ENCODE peak calls at places on chromosomes 13 and 19, in four cellular contexts. One of them, this sample, is unnamed.

GRCh38 chr13:106088094-106088493 is 447.4 kb downstream of the EFNB2 start:
- DNase-seq in hepatocyte: no peak
- DNase-seq in GM23338: no peak
- DNase-seq in transverse colon: no peak
- DNase-seq in this sample: no peak

GRCh38 chr13:35857769-35858168 is 273.4 kb downstream of the DCLK1 start:
- DNase-seq in hepatocyte: no peak
- DNase-seq in GM23338: peak; percentile 94
- DNase-seq in transverse colon: no peak
- DNase-seq in this sample: no peak

GRCh38 chr19:33284756-33285155 is 17.6 kb downstream of the CEBPA start:
- DNase-seq in GM23338: no peak
- DNase-seq in hepatocyte: no peak
- DNase-seq in transverse colon: no peak
- DNase-seq in this sample: no peak

GRCh38 chr19:18340990-18341868 is 831 bp downstream of the PGPEP1 start:
- DNase-seq in transverse colon: peak; percentile 78
- DNase-seq in GM23338: peak; percentile 47
- DNase-seq in hepatocyte: peak; percentile 68
- DNase-seq in this sample: peak; percentile 84

GRCh38 chr13:30346159-30346788 is 38.9 kb upstream of the KATNAL1 start:
- DNase-seq in GM23338: no peak
- DNase-seq in transverse colon: peak; percentile 75
- DNase-seq in hepatocyte: no peak
- DNase-seq in this sample: no peak

GRCh38 chr13:100146534-100146933 is 57.6 kb downstream of the PCCA start:
- DNase-seq in GM23338: no peak
- DNase-seq in hepatocyte: no peak
- DNase-seq in transverse colon: no peak
- DNase-seq in this sample: no peak

GRCh38 chr19:35153701-35154534 is 617 bp upstream of the FXYD5 start:
- DNase-seq in hepatocyte: peak; percentile 67
- DNase-seq in GM23338: peak; percentile 88
- DNase-seq in transverse colon: peak; percentile 56
- DNase-seq in this sample: peak; percentile 65

GRCh38 chr19:38508507-38508906 is 75.0 kb downstream of the RYR1 start:
- DNase-seq in GM23338: no peak
- DNase-seq in hepatocyte: no peak
- DNase-seq in transverse colon: no peak
- DNase-seq in this sample: no peak

GRCh38 chr13:89324582-89324981 is 1653.4 kb downstream of the SLITRK5 start:
- DNase-seq in transverse colon: no peak
- DNase-seq in GM23338: peak; percentile 60
- DNase-seq in hepatocyte: no peak
- DNase-seq in this sample: no peak

GRCh38 chr13:66887088-66887487 is 343.0 kb downstream of the PCDH9 start:
- DNase-seq in transverse colon: no peak
- DNase-seq in GM23338: no peak
- DNase-seq in hepatocyte: no peak
- DNase-seq in this sample: no peak

GRCh38 chr13:66886248-66886647 is 343.9 kb downstream of the PCDH9 start:
- DNase-seq in GM23338: peak; percentile 3
- DNase-seq in transverse colon: no peak
- DNase-seq in hepatocyte: no peak
- DNase-seq in this sample: no peak

GRCh38 chr13:66888698-66889097 is 341.4 kb downstream of the PCDH9 start:
- DNase-seq in transverse colon: no peak
- DNase-seq in hepatocyte: no peak
- DNase-seq in GM23338: no peak
- DNase-seq in this sample: no peak
- H3K4me1 ChIP-seq in transverse colon: no peaks in the 10 kb centered on the region
- H3K4me1 ChIP-seq in hepatocyte: no peaks in the 10 kb centered on the region
- H3K4me1 ChIP-seq in GM23338: peaks cover 9% of the 10 kb centered on the region
- H3K4me1 ChIP-seq in this sample: no peaks in the 10 kb centered on the region

GRCh38 chr13:49820591-49821215 is 28.2 kb upstream of the KPNA3 start:
- DNase-seq in GM23338: no peak
- DNase-seq in hepatocyte: peak; percentile 63
- DNase-seq in transverse colon: no peak
- DNase-seq in this sample: no peak

GRCh38 chr13:49821216-49821820 is 28.8 kb upstream of the KPNA3 start:
- DNase-seq in GM23338: peak; percentile 23
- DNase-seq in transverse colon: no peak
- DNase-seq in hepatocyte: no peak
- DNase-seq in this sample: no peak
- TF ChIP-seq CTCF in GM23338: peak; percentile 40
- TF ChIP-seq CTCF in transverse colon: no peak
- TF ChIP-seq CTCF in hepatocyte: no peak
- TF ChIP-seq CTCF in this sample: no peak

DNA sequence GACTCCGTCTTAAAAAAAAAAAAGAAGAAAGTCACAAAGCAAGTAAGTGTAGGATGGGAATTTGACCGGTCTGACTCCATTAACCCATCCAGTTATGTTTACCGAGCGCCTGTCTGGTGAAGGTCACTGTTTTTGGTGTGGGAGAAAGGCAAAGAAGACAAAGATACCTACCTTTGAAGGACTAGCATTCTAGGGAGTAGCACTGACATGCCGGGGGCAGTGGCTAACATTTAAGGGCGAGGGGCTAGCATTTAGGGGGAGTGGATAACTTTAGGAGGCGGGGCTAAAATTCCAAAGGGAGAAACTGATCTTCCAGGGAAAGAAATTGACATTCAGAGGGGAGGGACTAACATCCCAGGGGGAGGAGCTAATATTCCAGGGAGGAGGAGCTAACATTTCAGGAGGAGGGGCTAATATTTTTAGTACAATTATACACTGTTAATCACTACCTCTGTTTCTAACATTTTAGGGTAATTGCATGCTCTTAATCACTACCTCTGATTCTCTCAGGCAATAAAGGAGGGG is 8.7 kb downstream of the GPR32 start:
- DNase-seq in GM23338: peak; percentile 77
- DNase-seq in transverse colon: no peak
- DNase-seq in hepatocyte: no peak
- DNase-seq in this sample: no peak
- H3K27me3 ChIP-seq in GM23338: peaks cover 71% of the 10 kb centered on the region
- H3K27me3 ChIP-seq in transverse colon: peaks cover 86% of the 10 kb centered on the region
- H3K27me3 ChIP-seq in hepatocyte: peaks cover 57% of the 10 kb centered on the region
- H3K27me3 ChIP-seq in this sample: peaks cover 80% of the 10 kb centered on the region

DNA sequence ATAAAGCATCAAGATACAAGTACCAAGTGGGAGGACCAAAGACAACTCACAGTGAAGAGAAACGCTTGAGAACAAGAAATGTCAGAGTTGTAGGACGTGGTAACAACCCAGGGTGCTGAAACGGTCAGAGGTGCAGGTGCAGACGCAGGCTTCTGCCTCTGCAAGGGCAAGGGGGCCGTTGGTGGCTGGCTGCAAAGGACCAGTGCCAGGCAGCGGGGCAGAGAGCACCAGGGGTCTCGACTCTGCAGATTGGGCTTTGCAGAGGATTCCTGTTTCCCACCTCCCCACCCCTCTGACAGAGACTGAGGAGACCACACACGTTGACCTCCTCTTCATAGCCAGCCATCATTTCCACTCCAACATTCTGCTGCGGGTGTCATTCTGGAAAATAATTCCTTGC is 38.3 kb downstream of the RAB20 start:
- DNase-seq in hepatocyte: no peak
- DNase-seq in GM23338: no peak
- DNase-seq in transverse colon: no peak
- DNase-seq in this sample: no peak
- H3K4me1 ChIP-seq in hepatocyte: peaks cover 20% of the 10 kb centered on the region
- H3K4me1 ChIP-seq in GM23338: peaks cover 7% of the 10 kb centered on the region
- H3K4me1 ChIP-seq in transverse colon: peaks cover 88% of the 10 kb centered on the region
- H3K4me1 ChIP-seq in this sample: peaks cover 4% of the 10 kb centered on the region

DNA sequence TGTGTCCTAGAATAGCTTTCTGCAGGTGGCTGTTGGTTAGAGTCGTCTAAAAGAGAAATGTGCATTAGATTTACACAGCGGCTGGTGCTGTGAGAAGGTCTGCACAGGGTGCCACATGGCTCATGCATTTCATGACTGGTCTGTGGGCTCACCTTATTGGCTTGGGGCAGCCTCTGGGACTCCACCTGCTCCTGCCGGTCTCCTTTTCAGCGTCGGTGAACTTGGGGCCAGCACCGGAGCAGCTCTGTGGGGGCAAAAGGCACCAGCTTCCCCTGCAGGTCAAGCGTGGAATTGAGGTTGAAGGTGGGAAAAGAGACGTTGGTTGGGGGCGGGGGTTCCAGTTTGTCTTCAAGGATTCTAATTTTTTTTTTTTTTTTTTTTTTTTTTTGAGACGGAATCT is 3.1 kb upstream of the PNMA8C start:
- DNase-seq in GM23338: peak; percentile 86
- DNase-seq in transverse colon: no peak
- DNase-seq in hepatocyte: no peak
- DNase-seq in this sample: no peak
- TF ChIP-seq CTCF in GM23338: peak; percentile 84
- TF ChIP-seq CTCF in transverse colon: no peak
- TF ChIP-seq CTCF in hepatocyte: no peak
- TF ChIP-seq CTCF in this sample: no peak

DNA sequence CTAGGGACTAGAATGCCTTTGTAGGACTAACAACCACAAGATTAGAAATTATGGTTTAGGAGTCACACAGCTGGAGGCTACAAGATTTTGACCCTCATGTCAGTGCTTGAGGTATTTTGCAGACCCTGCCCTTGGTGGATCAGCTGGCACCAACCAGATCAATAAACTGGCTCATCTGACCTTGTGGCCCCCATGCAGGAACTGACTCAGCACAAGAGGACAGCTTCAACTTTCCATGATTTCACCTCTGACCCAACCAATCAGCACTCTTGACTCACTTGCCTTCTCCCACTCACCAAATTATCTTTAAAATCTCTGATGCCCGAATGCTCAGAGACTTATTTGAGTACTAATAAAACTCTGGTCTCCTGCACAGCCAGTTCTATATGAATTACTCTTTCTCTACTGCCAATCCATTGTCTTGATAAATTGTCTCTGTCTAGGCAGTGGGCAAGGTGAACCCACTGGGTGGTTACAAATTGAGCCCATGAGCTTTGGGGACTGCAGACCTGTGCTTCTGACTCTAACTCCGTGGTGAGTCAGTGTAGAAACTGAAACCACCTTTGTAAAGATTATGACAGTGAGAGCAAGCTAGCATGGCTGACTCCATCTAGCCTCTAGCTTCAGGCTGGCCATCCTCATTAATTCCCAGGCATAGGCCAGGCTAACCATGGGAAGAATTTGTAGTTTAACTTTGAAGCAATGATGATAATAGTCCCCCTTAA is 33.8 kb upstream of the CEACAM8 start:
- DNase-seq in transverse colon: no peak
- DNase-seq in hepatocyte: no peak
- DNase-seq in GM23338: no peak
- DNase-seq in this sample: no peak
- H3K27me3 ChIP-seq in transverse colon: no peaks in the 10 kb centered on the region
- H3K27me3 ChIP-seq in hepatocyte: no peaks in the 10 kb centered on the region
- H3K27me3 ChIP-seq in GM23338: no peaks in the 10 kb centered on the region
- H3K27me3 ChIP-seq in this sample: peaks cover 3% of the 10 kb centered on the region

GRCh38 chr13:24038405-24038804 is 122.1 kb upstream of the SPATA13 start:
- DNase-seq in hepatocyte: no peak
- DNase-seq in transverse colon: no peak
- DNase-seq in GM23338: no peak
- DNase-seq in this sample: no peak
- H3K4me1 ChIP-seq in hepatocyte: peaks cover 24% of the 10 kb centered on the region
- H3K4me1 ChIP-seq in transverse colon: peaks cover 26% of the 10 kb centered on the region
- H3K4me1 ChIP-seq in GM23338: no peaks in the 10 kb centered on the region
- H3K4me1 ChIP-seq in this sample: no peaks in the 10 kb centered on the region

GRCh38 chr19:29667941-29668340 is 2.7 kb downstream of the PLEKHF1 start:
- DNase-seq in hepatocyte: no peak
- DNase-seq in transverse colon: peak; percentile 56
- DNase-seq in GM23338: no peak
- DNase-seq in this sample: no peak

GRCh38 chr19:29667390-29667783 is 2.1 kb downstream of the PLEKHF1 start:
- DNase-seq in transverse colon: no peak
- DNase-seq in GM23338: no peak
- DNase-seq in hepatocyte: no peak
- DNase-seq in this sample: no peak

GRCh38 chr19:29666634-29667389 is 1.6 kb downstream of the PLEKHF1 start:
- DNase-seq in GM23338: peak; percentile 71
- DNase-seq in transverse colon: peak; percentile 55
- DNase-seq in hepatocyte: peak; percentile 82
- DNase-seq in this sample: peak; percentile 88

GRCh38 chr19:29670255-29670654 is 5.0 kb downstream of the PLEKHF1 start:
- DNase-seq in GM23338: no peak
- DNase-seq in hepatocyte: no peak
- DNase-seq in transverse colon: no peak
- DNase-seq in this sample: no peak

DNA sequence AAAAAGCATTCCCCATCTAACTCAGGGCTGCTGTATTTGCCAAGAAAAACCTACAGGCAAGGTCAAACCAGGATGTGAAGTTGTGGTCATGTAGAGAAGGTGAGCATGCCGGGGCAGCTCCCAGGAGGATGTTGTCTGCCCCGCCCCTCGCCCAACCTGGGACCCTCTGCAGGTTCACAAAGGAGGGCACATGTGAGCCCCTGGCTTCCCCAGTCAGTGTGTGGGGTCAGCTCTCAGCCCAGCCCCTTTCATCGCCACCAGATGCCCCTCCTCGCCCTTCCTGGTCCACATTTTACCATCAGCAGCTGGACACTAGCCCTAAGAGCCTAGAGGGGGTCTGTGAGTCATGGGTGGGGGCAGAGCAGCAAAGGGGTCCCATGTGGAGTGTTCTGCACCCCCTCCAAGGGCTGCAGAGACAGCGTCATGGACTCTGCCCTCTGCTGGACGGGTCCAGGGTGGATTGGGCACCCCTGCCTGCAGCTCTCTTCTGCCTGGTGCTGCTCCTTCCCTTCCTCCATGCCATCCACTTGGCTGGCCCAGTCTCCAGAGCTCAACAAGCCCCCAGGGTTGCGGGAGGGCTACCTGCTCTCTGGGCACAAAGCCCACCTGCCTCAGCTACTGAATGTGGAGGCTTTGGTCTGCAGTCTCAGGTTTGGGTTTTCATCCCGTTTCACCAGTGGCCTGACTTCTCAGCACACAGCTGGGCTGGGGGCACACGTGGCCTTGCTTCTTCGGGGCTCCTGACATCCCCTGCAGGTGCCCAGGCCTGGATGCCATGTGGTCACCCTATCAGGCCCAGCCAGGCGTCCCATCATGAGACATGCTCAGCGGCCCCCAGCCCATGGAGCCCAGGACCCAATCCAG is 3.7 kb downstream of the PLEKHF1 start:
- DNase-seq in GM23338: no peak
- DNase-seq in transverse colon: no peak
- DNase-seq in hepatocyte: no peak
- DNase-seq in this sample: no peak
- TF ChIP-seq CTCF in GM23338: peak; percentile 58
- TF ChIP-seq CTCF in transverse colon: no peak
- TF ChIP-seq CTCF in hepatocyte: no peak
- TF ChIP-seq CTCF in this sample: peak; percentile 33